ENCODE peak calls at places on chromosomes 7 and 10, in eight cellular contexts. O is left cardiac atrium; M is PC-3; L is prostate gland; H is CD4-positive, alpha-beta T cell; A is NB4; Z is stromal cell of bone marrow; Y is activated T-helper 9 cell treated with anti-CD3 and anti-CD28 coated beads, Interleukin-2, amount 50 U/mL, for 16 hours. J is an unnamed sample.

GRCh38 chr7:108196004-108196403 is 65.8 kb upstream of the LAMB4 start:
- DNase-seq in M (no peak), L (no peak), Y (no peak), H (no peak), Z (no peak), A (no peak), O (no peak), J (no peak)

GRCh38 chr7:70498633-70499032 is 633.3 kb upstream of the GALNT17 start:
- DNase-seq in M (no peak), A (no peak), H (no peak), L (no peak), Z (no peak), Y (no peak), O (no peak), J (no peak)

GRCh38 chr7:130114374-130114773 is 44.0 kb downstream of the KLHDC10 start:
- DNase-seq in L (no peak), Z (no peak), O (no peak), A (no peak), M (no peak), Y (no peak), H (no peak), J (no peak)

GRCh38 chr7:55132890-55133551 is 114.2 kb downstream of the EGFR start:
- DNase-seq in O (no peak), M (peak), H (no peak), Y (no peak), A (peak), L (no peak), Z (peak), J (peak)

GRCh38 chr10:78864761-78865517 is 203.8 kb upstream of the ZMIZ1 start:
- DNase-seq in L (no peak), Z (no peak), Y (no peak), M (no peak), A (no peak), H (no peak), O (no peak), J (no peak)

GRCh38 chr7:45179666-45180065 is 22.1 kb downstream of the RAMP3 start:
- DNase-seq in A (no peak), Z (no peak), H (no peak), L (no peak), M (no peak), Y (no peak), O (no peak), J (no peak)

GRCh38 chr10:24382596-24382978 is 173.6 kb downstream of the KIAA1217 start:
- DNase-seq in A (no peak), L (no peak), Y (no peak), Z (no peak), O (no peak), M (no peak), H (no peak), J (no peak)

GRCh38 chr10:116268976-116269375 is 4.0 kb downstream of the GFRA1 start:
- DNase-seq in A (no peak), M (no peak), H (no peak), Z (no peak), L (no peak), O (no peak), Y (no peak), J (no peak)

GRCh38 chr7:25770670-25771069 is 381.3 kb upstream of the NFE2L3 start:
- DNase-seq in L (no peak), Y (no peak), O (no peak), M (no peak), H (no peak), Z (peak), A (no peak), J (no peak)

GRCh38 chr7:81616951-81617350 is 152.9 kb downstream of the HGF start:
- DNase-seq in O (no peak), M (peak), Z (no peak), H (no peak), A (no peak), L (no peak), Y (no peak), J (no peak)

GRCh38 chr10:92404592-92404991 is 113.6 kb downstream of the MARCHF5 start:
- DNase-seq in Y (no peak), Z (no peak), M (no peak), H (no peak), O (no peak), L (no peak), A (no peak), J (no peak)

GRCh38 chr10:44993922-44994751 is 6.6 kb upstream of the ZNF22 start:
- DNase-seq in H (no peak), L (no peak), A (no peak), Z (no peak), M (no peak), Y (no peak), O (no peak), J (no peak)

GRCh38 chr10:65818990-65819389 is 1106.8 kb upstream of the LRRTM3 start:
- DNase-seq in L (no peak), Y (no peak), O (no peak), Z (no peak), A (no peak), M (no peak), H (no peak), J (no peak)

GRCh38 chr7:56157238-56157790 is 41.1 kb upstream of the NUPR2 start:
- DNase-seq in L (no peak), H (no peak), Y (no peak), Z (no peak), M (no peak), O (no peak), A (no peak), J (no peak)

GRCh38 chr10:95133016-95133752 is 60.9 kb upstream of the ACSM6 start:
- DNase-seq in M (peak), L (peak), O (peak), A (peak), Y (peak), H (peak), Z (peak), J (peak)

GRCh38 chr10:11687779-11688447 is 54.3 kb upstream of the ECHDC3 start:
- DNase-seq in H (no peak), Z (no peak), L (peak), M (peak), O (no peak), A (no peak), Y (no peak), J (no peak)

GRCh38 chr7:158026636-158027265 is 560.9 kb downstream of the PTPRN2 start:
- DNase-seq in Y (no peak), L (no peak), A (no peak), O (no peak), H (no peak), Z (no peak), M (no peak), J (no peak)

GRCh38 chr7:36937754-36938551 is 213.7 kb upstream of the AOAH start:
- DNase-seq in L (no peak), O (no peak), Z (no peak), A (peak), M (no peak), H (no peak), Y (no peak), J (no peak)

GRCh38 chr10:93752761-93753160 is 5.0 kb upstream of the LGI1 start:
- DNase-seq in Y (no peak), A (peak), Z (peak), H (no peak), O (no peak), M (peak), L (no peak), J (no peak)

J was measured in adrenal gland.